ENCODE peak calls at places on chromosome 13, in six cellular contexts. V, X, Z, J, L and I are unnamed samples.

GRCh38 chr13:99176309-99177276 is 24.1 kb upstream of the UBAC2 start:
- DNase-seq in J (no peak), X (peak; percentile 52), V (no peak), Z (peak; percentile 53), L (peak; percentile 82), I (no peak)

GRCh38 chr13:112187527-112188297 is 120.8 kb downstream of the SOX1 start:
- DNase-seq in L (no peak), X (no peak), V (no peak), J (no peak), Z (no peak), I (no peak)

GRCh38 chr13:33372251-33372919 is 86.8 kb upstream of the STARD13 start:
- DNase-seq in Z (no peak), L (no peak), X (no peak), V (no peak), J (no peak), I (no peak)

GRCh38 chr13:97583884-97584497 is 150.0 kb downstream of the RAP2A start:
- DNase-seq in L (no peak), X (no peak), J (no peak), Z (no peak), V (no peak), I (no peak)

GRCh38 chr13:87999141-87999765 is 328.1 kb downstream of the SLITRK5 start:
- DNase-seq in L (no peak), X (no peak), V (peak; percentile 60), J (no peak), Z (no peak), I (peak; percentile 8)

GRCh38 chr13:25085125-25085742 is 10.7 kb upstream of the PABPC3 start:
- DNase-seq in J (no peak), V (peak; percentile 10), X (no peak), L (no peak), Z (no peak), I (no peak)

GRCh38 chr13:29937836-29938235 is 87.4 kb upstream of the UBL3 start:
- DNase-seq in Z (no peak), V (no peak), L (no peak), X (no peak), J (no peak), I (no peak)

GRCh38 chr13:98892821-98893220 is 85.0 kb downstream of the DOCK9 start:
- DNase-seq in L (no peak), J (no peak), V (no peak), X (no peak), Z (no peak), I (no peak)

GRCh38 chr13:35891973-35892441 is 239.2 kb downstream of the DCLK1 start:
- DNase-seq in Z (no peak), L (no peak), V (peak; percentile 60), J (no peak), X (no peak), I (no peak)

GRCh38 chr13:112449545-112449930 is 73.4 kb downstream of the SPACA7 start:
- DNase-seq in J (no peak), Z (no peak), X (peak; percentile 7), V (no peak), L (peak; percentile 46), I (no peak)

GRCh38 chr13:112891477-112892401 is 77.3 kb upstream of the MCF2L start:
- DNase-seq in X (no peak), V (no peak), L (peak; percentile 35), Z (no peak), J (peak; percentile 63), I (no peak)

GRCh38 chr13:40779796-40780285 is 8.9 kb upstream of the MRPS31 start:
- DNase-seq in J (no peak), Z (no peak), X (no peak), L (no peak), V (no peak), I (no peak)

GRCh38 chr13:44211286-44211685 is 162.3 kb upstream of the SERP2 start:
- DNase-seq in X (no peak), Z (peak; percentile 46), J (no peak), L (no peak), V (no peak), I (no peak)

GRCh38 chr13:45850020-45850613 is 1.4 kb downstream of the SIAH3 start:
- DNase-seq in Z (no peak), J (no peak), L (no peak), X (no peak), V (no peak), I (no peak)

GRCh38 chr13:34153428-34154180 is 335.7 kb downstream of the RFC3 start:
- DNase-seq in X (no peak), L (no peak), V (no peak), Z (no peak), J (no peak), I (no peak)

GRCh38 chr13:35164324-35164932 is 222.4 kb downstream of the NBEA start:
- DNase-seq in Z (no peak), X (no peak), J (no peak), L (no peak), V (no peak), I (no peak)

GRCh38 chr13:112836940-112837339 is 132.1 kb upstream of the MCF2L start:
- DNase-seq in Z (no peak), L (no peak), V (no peak), J (no peak), X (no peak), I (no peak)

GRCh38 chr13:40485611-40486517 is 180.6 kb downstream of the FOXO1 start:
- DNase-seq in V (no peak), X (no peak), J (no peak), L (no peak), Z (no peak), I (no peak)

GRCh38 chr13:41588899-41589298 is 131.5 kb downstream of the RGCC start:
- DNase-seq in V (peak; percentile 70), J (no peak), X (no peak), L (no peak), Z (no peak), I (peak; percentile 93)

GRCh38 chr13:49108204-49108603 is 111.9 kb upstream of the MLNR start:
- DNase-seq in Z (no peak), V (no peak), L (no peak), X (no peak), J (no peak), I (no peak)

GRCh38 chr13:80131204-80131603 is 209.7 kb downstream of the SPRY2 start:
- DNase-seq in X (peak; percentile 59), V (no peak), L (peak; percentile 87), Z (peak; percentile 79), J (no peak), I (no peak)

GRCh38 chr13:73390100-73390499 is 331.3 kb downstream of the KLF5 start:
- DNase-seq in J (no peak), V (no peak), L (no peak), Z (no peak), X (no peak), I (no peak)

GRCh38 chr13:50030315-50030714 is 15.1 kb downstream of the KCNRG start:
- DNase-seq in V (no peak), L (no peak), J (no peak), Z (no peak), X (no peak), I (no peak)

GRCh38 chr13:114106991-114107685 is 25.3 kb downstream of the RASA3 start:
- DNase-seq in L (peak; percentile 34), Z (peak; percentile 42), X (peak; percentile 16), V (no peak), J (peak; percentile 68), I (no peak)

GRCh38 chr13:48258002-48258401 is 25.0 kb downstream of the ITM2B start:
- DNase-seq in L (no peak), J (no peak), Z (no peak), X (no peak), V (peak; percentile 50), I (no peak)

GRCh38 chr13:57740719-57741118 is 109.2 kb downstream of the PCDH17 start:
- DNase-seq in J (no peak), L (no peak), V (no peak), Z (peak; percentile 50), X (no peak), I (no peak)

GRCh38 chr13:90427322-90428272 is 919.9 kb upstream of the MIR17HG start:
- DNase-seq in J (no peak), L (no peak), X (no peak), V (no peak), Z (no peak), I (no peak)

GRCh38 chr13:80359459-80360297 is 18.8 kb upstream of the SPRY2 start:
- DNase-seq in J (no peak), Z (no peak), X (no peak), V (no peak), L (no peak), I (no peak)

GRCh38 chr13:33328691-33329090 is 43.1 kb upstream of the STARD13 start:
- DNase-seq in J (no peak), Z (no peak), L (no peak), V (no peak), X (no peak), I (no peak)

GRCh38 chr13:110407021-110407420 is 99.9 kb downstream of the COL4A2 start:
- DNase-seq in X (no peak), V (no peak), L (no peak), J (no peak), Z (no peak), I (no peak)

GRCh38 chr13:86298741-86299140 is 499.5 kb upstream of the SLITRK6 start:
- DNase-seq in J (no peak), V (peak; percentile 1), L (no peak), Z (no peak), X (no peak), I (no peak)
- H3K27me3 ChIP-seq in J (no peaks in the 10 kb centered on the region), V (no peaks in the 10 kb centered on the region), L (no peaks in the 10 kb centered on the region), Z (no peaks in the 10 kb centered on the region), X (no peaks in the 10 kb centered on the region), I (no peaks in the 10 kb centered on the region)

GRCh38 chr13:93729383-93729782 is 502.8 kb downstream of the GPC6 start:
- DNase-seq in Z (no peak), L (no peak), X (no peak), V (no peak), J (no peak), I (no peak)
- H3K27me3 ChIP-seq in Z (no peaks in the 10 kb centered on the region), L (no peaks in the 10 kb centered on the region), X (no peaks in the 10 kb centered on the region), V (no peaks in the 10 kb centered on the region), J (no peaks in the 10 kb centered on the region), I (no peaks in the 10 kb centered on the region)

DNA sequence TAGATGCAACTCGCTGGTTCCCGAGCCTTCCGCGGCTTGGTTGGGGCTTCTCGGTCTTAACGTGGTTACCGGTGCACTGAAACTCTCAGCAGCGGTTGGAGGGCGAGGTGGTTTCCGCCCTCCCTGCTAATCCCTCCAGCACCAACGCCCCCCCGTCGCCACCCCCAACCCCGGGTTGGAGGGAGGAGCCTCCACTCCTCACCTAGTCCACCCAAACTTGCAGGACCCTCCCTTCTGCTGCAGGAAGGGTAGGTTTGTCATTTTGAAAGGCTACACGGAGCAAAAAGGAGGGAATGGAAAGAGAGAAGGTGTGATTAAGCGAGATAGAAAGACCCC is 465.0 kb downstream of the ITGBL1 start:
- DNase-seq in L (no peak), V (no peak), J (no peak), X (no peak), Z (no peak), I (no peak)
- H3K27me3 ChIP-seq in L (peaks cover 10% of the 10 kb centered on the region), V (peaks cover 44% of the 10 kb centered on the region), J (peaks cover 88% of the 10 kb centered on the region), X (no peaks in the 10 kb centered on the region), Z (peaks cover 67% of the 10 kb centered on the region), I (peaks cover 20% of the 10 kb centered on the region)

GRCh38 chr13:20132052-20132634 is 28.7 kb downstream of the GJA3 start:
- DNase-seq in L (no peak), J (no peak), X (no peak), Z (no peak), V (no peak), I (no peak)

GRCh38 chr13:20129076-20129475 is 31.8 kb downstream of the GJA3 start:
- DNase-seq in X (no peak), Z (no peak), J (no peak), L (no peak), V (no peak), I (no peak)

GRCh38 chr13:20131057-20131832 is 29.6 kb downstream of the GJA3 start:
- DNase-seq in L (no peak), V (no peak), J (no peak), X (no peak), Z (no peak), I (no peak)

GRCh38 chr13:20130012-20130411 is 30.8 kb downstream of the GJA3 start:
- DNase-seq in J (no peak), L (no peak), X (no peak), V (no peak), Z (no peak), I (no peak)

GRCh38 chr13:20130652-20131051 is 30.2 kb downstream of the GJA3 start:
- DNase-seq in X (no peak), V (no peak), L (no peak), J (no peak), Z (no peak), I (no peak)
- H3K27me3 ChIP-seq in X (no peaks in the 10 kb centered on the region), V (peaks cover 8% of the 10 kb centered on the region), L (no peaks in the 10 kb centered on the region), J (peaks cover 6% of the 10 kb centered on the region), Z (peaks cover 27% of the 10 kb centered on the region), I (no peaks in the 10 kb centered on the region)